ENCODE peak calls at places on chromosomes 13 and 19, in six cellular contexts. B, S, I, T, Z and Q are unnamed samples. For H3K27me3 and H3K36me3, the result is how much of the 10 kb centered on the place peaks cover.

GRCh38 chr19:3111586-3112247 is 17.6 kb downstream of the GNA11 start:
- DNase-seq in T (no peak), Z (no peak), S (no peak), I (no peak), B (peak), Q (no peak)

GRCh38 chr19:4829001-4829712 is 2.4 kb downstream of the TICAM1 start:
- DNase-seq in B (peak), Z (peak), T (no peak), S (no peak), I (no peak), Q (peak)

GRCh38 chr13:65926750-65927171 is 1303.4 kb downstream of the PCDH9 start:
- DNase-seq in T (peak), B (peak), I (peak), Z (no peak), S (no peak), Q (peak)

GRCh38 chr19:33293255-33294057 is 8.9 kb downstream of the CEBPA start:
- DNase-seq in S (no peak), I (no peak), Z (no peak), B (no peak), T (no peak), Q (peak)

GRCh38 chr13:20616059-20616797 is 49.3 kb downstream of the IFT88 start:
- DNase-seq in S (peak), Z (no peak), B (no peak), T (no peak), I (no peak), Q (no peak)

GRCh38 chr13:81916471-81916870 is 1575.5 kb upstream of the SPRY2 start:
- DNase-seq in B (no peak), S (no peak), T (no peak), Z (no peak), I (no peak), Q (no peak)

GRCh38 chr13:98300956-98301641 is 124.0 kb upstream of the RNF113B start:
- DNase-seq in T (no peak), S (peak), I (no peak), B (no peak), Z (no peak), Q (no peak)

GRCh38 chr19:55545913-55546495 is 661 bp upstream of the SBK3 start:
- DNase-seq in I (no peak), Z (no peak), S (no peak), B (no peak), T (no peak), Q (peak)

GRCh38 chr13:37587236-37587635 is 11.3 kb downstream of the POSTN start:
- DNase-seq in S (no peak), I (no peak), B (no peak), T (no peak), Z (no peak), Q (no peak)

GRCh38 chr13:88754141-88754540 is 1083.0 kb downstream of the SLITRK5 start:
- DNase-seq in S (no peak), I (no peak), T (no peak), Z (no peak), B (no peak), Q (no peak)

GRCh38 chr13:34405410-34405809 is 536.7 kb upstream of the NBEA start:
- DNase-seq in I (no peak), T (no peak), Z (no peak), S (no peak), B (no peak), Q (no peak)
- H3K4me3 ChIP-seq in I (no peak), T (no peak), Z (no peak), S (no peak), B (no peak), Q (no peak)

GRCh38 chr19:6955082-6955481 is 66.1 kb downstream of the MBD3L2B start:
- DNase-seq in T (no peak), I (no peak), S (no peak), Z (no peak), B (no peak), Q (no peak)
- H3K27me3 ChIP-seq in T (under half), I (under half), S (under half), Z (under half), B (under half), Q (under half)

DNA sequence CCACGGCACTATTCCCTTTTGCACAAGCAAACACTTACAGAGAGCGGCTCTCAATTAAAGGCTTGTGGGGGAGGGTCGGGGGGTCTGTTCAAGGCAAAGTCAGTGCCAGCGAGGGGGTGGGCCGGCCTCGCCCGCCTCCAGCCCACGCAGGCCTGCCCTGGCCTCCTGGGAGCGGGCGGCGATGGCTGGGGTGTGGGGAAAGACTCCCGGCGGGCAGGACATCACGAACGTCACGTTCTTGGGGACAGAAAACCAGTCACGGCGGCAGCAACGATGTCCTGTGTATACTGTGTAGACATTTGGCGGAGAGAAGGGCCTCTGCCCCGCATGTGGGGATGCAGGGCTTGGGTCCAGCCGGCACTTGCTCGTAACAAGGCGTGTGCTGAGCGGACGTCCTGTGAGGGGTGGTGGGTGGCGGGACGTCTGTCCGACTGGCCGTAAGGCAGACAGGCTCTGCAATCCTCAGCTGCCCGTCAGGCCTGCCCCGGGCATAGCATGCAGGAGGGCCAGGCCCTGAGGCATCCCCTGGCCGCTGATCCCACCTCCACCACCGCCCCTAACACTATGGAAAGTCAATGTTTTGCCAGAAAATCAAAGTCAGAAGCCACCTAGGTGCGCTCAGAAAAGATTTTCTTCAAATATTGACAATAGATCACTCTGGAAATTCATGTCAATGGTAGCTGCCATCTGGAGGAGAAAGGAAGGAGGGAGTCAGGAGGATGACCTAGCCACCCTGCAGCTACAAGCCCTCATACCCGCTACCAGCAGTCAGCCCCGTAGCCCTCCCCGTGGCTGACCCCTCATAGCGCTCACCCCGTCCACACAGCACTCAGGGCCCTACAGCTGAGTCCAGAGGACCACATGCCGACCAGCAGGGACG is 5.8 kb upstream of the EPHX3 start:
- DNase-seq in Z (no peak), B (no peak), I (no peak), T (no peak), S (no peak), Q (no peak)
- H3K36me3 ChIP-seq in Z (under half), B (under half), I (half or more), T (under half), S (under half), Q (under half)

DNA sequence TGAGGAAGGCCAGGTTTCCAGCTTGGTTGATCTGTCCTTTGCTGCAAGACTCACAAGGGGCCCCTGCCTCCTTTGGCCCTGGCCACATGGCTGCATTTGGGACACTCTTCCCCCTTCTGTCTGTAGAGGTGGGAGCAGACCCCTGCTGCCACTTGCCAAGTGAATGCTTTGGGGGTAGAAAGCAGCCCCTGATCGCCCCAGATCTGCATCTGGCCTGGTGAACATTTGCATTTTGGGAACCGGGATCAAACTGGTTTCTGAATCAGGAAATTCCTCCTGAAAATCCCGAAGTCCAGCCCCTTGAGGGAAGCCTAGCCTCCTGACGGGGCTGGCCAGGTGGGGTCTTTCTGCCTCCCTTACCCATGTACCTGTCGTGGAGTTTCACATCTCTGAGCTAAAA is 14.9 kb downstream of the DPF1 start:
- DNase-seq in B (no peak), T (no peak), Z (no peak), S (no peak), I (no peak), Q (peak)
- H3K4me3 ChIP-seq in B (no peak), T (no peak), Z (no peak), S (no peak), I (peak), Q (peak)

DNA sequence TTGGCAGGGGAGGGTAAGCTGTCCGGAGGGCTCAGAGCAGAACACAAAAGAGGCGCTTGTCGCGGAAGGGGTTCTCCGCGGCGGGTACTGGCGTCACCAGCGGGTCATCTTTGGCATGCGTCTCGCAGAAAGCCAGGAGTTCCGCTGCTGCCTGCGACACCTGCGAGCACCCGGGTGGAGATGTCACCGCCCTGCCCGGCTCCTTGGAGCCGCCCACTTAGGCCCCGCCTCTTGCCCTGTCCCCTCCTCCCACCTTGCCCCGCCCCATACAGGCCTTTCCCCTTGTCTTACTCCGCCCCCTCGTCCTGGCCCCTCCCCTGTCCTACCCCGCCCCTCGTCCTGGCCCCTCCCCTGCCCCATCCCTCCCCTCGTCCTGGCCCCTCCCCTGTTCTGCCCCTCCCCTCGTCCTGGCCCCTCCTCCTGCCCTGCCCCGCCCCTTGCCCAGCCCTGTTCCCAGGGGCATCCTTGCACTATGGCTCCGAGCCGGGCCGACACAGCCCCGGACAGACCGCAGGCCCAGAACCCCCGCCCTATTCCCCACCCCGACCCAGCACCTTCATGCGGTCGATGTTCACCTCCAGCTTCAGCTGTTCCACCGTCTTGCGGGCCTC is 1.9 kb downstream of the GNG8 start:
- DNase-seq in Z (peak), I (peak), S (peak), B (peak), T (peak), Q (peak)
- H3K27me3 ChIP-seq in Z (under half), I (half or more), S (under half), B (under half), T (under half), Q (half or more)